ENCODE peak calls at places on chromosomes 13 and 19, in seven cellular contexts. Y is heart right ventricle, P is breast epithelium, C is ascending aorta, F is aorta, Q is cardiac muscle cell, E is tibial artery. I is an unnamed sample.

GRCh38 chr13:111474136-111475002 is 153.9 kb downstream of the TEX29 start:
- DNase-seq in Y (no peak), F (no peak), C (no peak), P (no peak), Q (peak; percentile 56), E (no peak), I (no peak)

GRCh38 chr19:4764290-4764660 is 27.3 kb upstream of the FEM1A start:
- DNase-seq in F (no peak), C (no peak), E (no peak), P (no peak), Q (no peak), Y (no peak), I (no peak)

GRCh38 chr13:51221108-51221507 is 1.1 kb upstream of the FAM124A start:
- DNase-seq in Q (no peak), P (no peak), E (no peak), C (no peak), F (no peak), Y (no peak), I (no peak)

GRCh38 chr19:15452111-15453047 is 2.6 kb upstream of the WIZ start:
- DNase-seq in E (peak; percentile 95), Q (peak; percentile 91), P (peak; percentile 78), F (peak; percentile 94), Y (peak; percentile 93), C (peak; percentile 53), I (peak; percentile 86)

GRCh38 chr19:3879656-3880055 is 829 bp upstream of the ATCAY start:
- DNase-seq in P (no peak), C (no peak), E (no peak), Q (no peak), F (no peak), Y (no peak), I (no peak)

GRCh38 chr19:28289294-28290063 is 923.5 kb downstream of the UQCRFS1 start:
- DNase-seq in Y (no peak), Q (peak; percentile 51), F (no peak), C (no peak), P (no peak), E (no peak), I (peak; percentile 60)

GRCh38 chr19:11345122-11345752 is 831 bp downstream of the TMEM205 start:
- DNase-seq in Q (no peak), C (no peak), F (no peak), Y (no peak), E (no peak), P (no peak), I (no peak)

GRCh38 chr13:100533588-100534041 is 55.0 kb downstream of the GGACT start:
- DNase-seq in P (no peak), C (no peak), Y (no peak), F (no peak), E (no peak), Q (no peak), I (no peak)

GRCh38 chr13:37090912-37091311 is 14.6 kb downstream of the CSNK1A1L start:
- DNase-seq in F (no peak), C (no peak), P (no peak), Q (no peak), Y (no peak), E (no peak), I (no peak)

GRCh38 chr19:12668346-12668745 is 1.7 kb downstream of the WDR83 start:
- DNase-seq in P (no peak), C (no peak), F (no peak), Y (no peak), E (no peak), Q (no peak), I (no peak)

GRCh38 chr13:110426745-110427144 is 119.7 kb downstream of the COL4A2 start:
- DNase-seq in P (no peak), F (no peak), C (no peak), Q (no peak), E (peak; percentile 72), Y (no peak), I (no peak)

GRCh38 chr13:39684531-39685137 is 29.2 kb downstream of the COG6 start:
- DNase-seq in F (no peak), C (no peak), Y (no peak), Q (peak; percentile 66), E (no peak), P (no peak), I (no peak)

GRCh38 chr13:38879278-38879677 is 111.4 kb downstream of the STOML3 start:
- DNase-seq in F (no peak), E (no peak), C (no peak), P (no peak), Q (no peak), Y (no peak), I (no peak)

GRCh38 chr19:54158812-54159351 is 639 bp downstream of the LENG1 start:
- DNase-seq in P (no peak), E (no peak), F (no peak), Q (peak; percentile 33), Y (no peak), C (no peak), I (no peak)

GRCh38 chr19:362683-363082 is 18.1 kb upstream of the MIER2 start:
- DNase-seq in F (no peak), C (no peak), Y (no peak), P (no peak), Q (no peak), E (no peak), I (no peak)

GRCh38 chr19:35963514-35963913 is 27.3 kb downstream of the LRFN3 start:
- DNase-seq in Q (peak; percentile 73), F (no peak), P (no peak), C (no peak), Y (no peak), E (no peak), I (no peak)

GRCh38 chr19:44747739-44748425 is 626 bp upstream of the BCL3 start:
- DNase-seq in Y (peak; percentile 78), F (peak; percentile 90), C (no peak), P (peak; percentile 58), E (peak; percentile 87), Q (peak; percentile 81), I (peak; percentile 43)

GRCh38 chr13:95644611-95645052 is at the start of gene DZIP1:
- DNase-seq in Q (peak; percentile 91), C (no peak), F (peak; percentile 91), P (peak; percentile 37), E (peak; percentile 79), Y (peak; percentile 80), I (peak; percentile 75)

GRCh38 chr19:4577020-4577782 is 17.7 kb upstream of the SEMA6B start:
- DNase-seq in F (no peak), Q (peak; percentile 55), E (no peak), Y (no peak), C (no peak), P (no peak), I (no peak)

GRCh38 chr13:106625578-106625977 is 57.6 kb upstream of the ARGLU1 start:
- DNase-seq in C (no peak), E (no peak), Y (no peak), Q (no peak), P (no peak), F (no peak), I (no peak)

GRCh38 chr19:3065675-3066357 is 3.5 kb upstream of the TLE5 start:
- DNase-seq in P (no peak), E (no peak), Y (no peak), F (no peak), Q (no peak), C (no peak), I (no peak)

GRCh38 chr19:38705197-38706019 is 38.9 kb downstream of the CAPN12 start:
- DNase-seq in F (no peak), E (no peak), Q (no peak), Y (peak; percentile 67), P (no peak), C (no peak), I (no peak)
- H3K27ac ChIP-seq in F (no peak overlapping the region), E (peak overlapping the region; percentile 91), Q (peak overlapping the region; percentile 19), Y (peak overlapping the region; percentile 83), P (peak overlapping the region; percentile 63), C (peak overlapping the region; percentile 79), I (peak overlapping the region; percentile 86)

GRCh38 chr19:30665449-30665848 is 293.3 kb downstream of the ZNF536 start:
- DNase-seq in E (no peak), P (no peak), C (no peak), Q (no peak), F (peak; percentile 12), Y (no peak), I (no peak)

GRCh38 chr19:30666301-30666803 is 294.2 kb downstream of the ZNF536 start:
- DNase-seq in P (no peak), C (no peak), Y (peak; percentile 42), Q (peak; percentile 36), F (peak; percentile 82), E (no peak), I (no peak)

GRCh38 chr19:30662211-30662861 is 290.2 kb downstream of the ZNF536 start:
- DNase-seq in Q (no peak), P (no peak), Y (no peak), E (no peak), C (no peak), F (peak; percentile 28), I (no peak)

GRCh38 chr19:30667227-30667626 is 295.0 kb downstream of the ZNF536 start:
- DNase-seq in Y (no peak), Q (no peak), E (no peak), F (peak; percentile 27), C (no peak), P (no peak), I (no peak)

GRCh38 chr19:30664358-30665058 is 292.3 kb downstream of the ZNF536 start:
- DNase-seq in E (no peak), Q (peak; percentile 8), P (no peak), F (peak; percentile 15), C (no peak), Y (peak; percentile 63), I (peak; percentile 51)
- H3K27ac ChIP-seq in E (no peak overlapping the region), Q (no peak overlapping the region), P (no peak overlapping the region), F (no peak overlapping the region), C (no peak overlapping the region), Y (no peak overlapping the region), I (peak overlapping the region; percentile 22)

GRCh38 chr19:46472592-46472991 is 1.2 kb upstream of the PNMA8A start:
- DNase-seq in E (peak; percentile 47), Y (no peak), C (no peak), Q (no peak), P (no peak), F (no peak), I (no peak)

GRCh38 chr19:46474211-46474610 is 2.8 kb upstream of the PNMA8A start:
- DNase-seq in E (peak; percentile 56), F (peak; percentile 47), Y (no peak), P (no peak), C (no peak), Q (no peak), I (no peak)

GRCh38 chr19:46470376-46470775 is 987 bp downstream of the PNMA8A start:
- DNase-seq in P (no peak), Y (no peak), F (peak; percentile 55), Q (no peak), C (no peak), E (peak; percentile 63), I (no peak)

GRCh38 chr19:46471116-46471733 is at the start of gene PNMA8A:
- DNase-seq in C (peak; percentile 55), F (peak; percentile 96), P (peak; percentile 52), Y (peak; percentile 75), Q (peak; percentile 92), E (peak; percentile 92), I (peak; percentile 64)

GRCh38 chr19:46471778-46472543 is 598 bp upstream of the PNMA8A start:
- DNase-seq in Q (no peak), Y (no peak), C (no peak), P (no peak), F (peak; percentile 3), E (peak; percentile 37), I (no peak)
- H3K27ac ChIP-seq in Q (peak overlapping the region; percentile 93), Y (peak overlapping the region; percentile 72), C (peak overlapping the region; percentile 94), P (peak overlapping the region; percentile 84), F (peak overlapping the region; percentile 71), E (peak overlapping the region; percentile 87), I (peak overlapping the region; percentile 63)

DNA sequence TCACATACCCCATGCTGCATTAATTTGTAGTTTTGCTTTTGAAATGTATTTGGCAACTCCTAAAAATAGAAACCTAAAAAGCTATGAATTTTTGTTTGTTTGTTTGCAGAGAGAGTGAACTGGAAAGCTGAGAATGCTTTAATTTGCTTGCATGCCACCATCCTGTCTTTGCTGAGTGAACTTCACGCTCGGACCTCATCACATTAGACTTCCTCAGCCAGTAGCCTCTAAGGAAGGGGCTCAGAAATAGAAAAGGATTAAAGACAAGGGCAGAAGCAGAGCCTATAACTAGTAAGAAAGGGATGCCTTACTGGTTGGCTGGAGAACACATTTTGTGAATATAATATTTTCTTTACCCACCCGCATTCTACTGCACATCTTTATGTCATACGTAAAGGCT is 275.1 kb downstream of the DCLK1 start:
- DNase-seq in Y (no peak), C (no peak), P (no peak), F (no peak), Q (no peak), E (no peak), I (no peak)
- H3K27ac ChIP-seq in Y (no peak overlapping the region), C (no peak overlapping the region), P (no peak overlapping the region), F (no peak overlapping the region), Q (no peak overlapping the region), E (peak overlapping the region; percentile 86), I (no peak overlapping the region)